ENCODE peak calls at places on chromosomes 1 and 21, in eight cellular contexts. O is pons, C is heart left ventricle, G is AG04450, T is iPS-NIHi11, D is M059J, A is GM20000, L is GM10248. R is an unnamed sample.

GRCh38 chr1:236468625-236469024 is 55.2 kb upstream of the LGALS8 start:
- DNase-seq in G (no peak), T (no peak), O (no peak), A (no peak), D (no peak), C (no peak), L (no peak), R (no peak)

GRCh38 chr1:29245261-29245660 is 8.9 kb downstream of the PTPRU start:
- DNase-seq in T (no peak), L (no peak), O (no peak), A (no peak), C (no peak), G (no peak), D (no peak), R (no peak)

GRCh38 chr1:167090289-167090942 is at the start of gene GPA33:
- DNase-seq in L (peak), C (no peak), D (no peak), G (no peak), A (peak), T (no peak), O (peak), R (no peak)

GRCh38 chr1:179822107-179822506 is 55.5 kb downstream of the TOR1AIP2 start:
- DNase-seq in C (no peak), G (no peak), A (no peak), T (no peak), L (no peak), D (no peak), O (no peak), R (no peak)

GRCh38 chr1:11178021-11179015 is 10.8 kb upstream of the ANGPTL7 start:
- DNase-seq in T (peak), L (no peak), O (no peak), D (peak), G (no peak), C (no peak), A (no peak), R (no peak)

GRCh38 chr1:205700865-205701401 is 20.6 kb upstream of the SLC45A3 start:
- DNase-seq in C (peak), A (no peak), L (no peak), T (peak), O (no peak), D (no peak), G (no peak), R (no peak)

GRCh38 chr1:241871031-241871430 is 23.0 kb downstream of the EXO1 start:
- DNase-seq in O (no peak), C (no peak), A (no peak), L (no peak), T (no peak), D (no peak), G (no peak), R (no peak)

GRCh38 chr1:23515905-23516304 is 15.1 kb downstream of the E2F2 start:
- DNase-seq in C (no peak), D (no peak), T (no peak), A (no peak), L (no peak), G (no peak), O (no peak), R (no peak)

GRCh38 chr1:110675060-110675791 is 486 bp upstream of the KCNA3 start:
- DNase-seq in L (no peak), A (no peak), D (no peak), G (no peak), T (no peak), C (no peak), O (no peak), R (no peak)

GRCh38 chr1:238111521-238111920 is 220.8 kb upstream of the ZP4 start:
- DNase-seq in A (no peak), T (no peak), D (no peak), L (no peak), O (no peak), G (no peak), C (no peak), R (no peak)

GRCh38 chr21:42614811-42615342 is 38.5 kb upstream of the PDE9A start:
- DNase-seq in L (peak), O (no peak), D (peak), A (peak), G (no peak), C (no peak), T (peak), R (no peak)

GRCh38 chr1:84758968-84759491 is 68.8 kb upstream of the SSX2IP start:
- DNase-seq in A (no peak), G (no peak), L (no peak), T (no peak), O (peak), C (no peak), D (peak), R (no peak)

GRCh38 chr1:15347182-15347581 is 62.5 kb upstream of the EFHD2 start:
- DNase-seq in A (no peak), O (no peak), G (no peak), L (no peak), T (no peak), C (no peak), D (no peak), R (no peak)

GRCh38 chr1:170537798-170538503 is 6.0 kb downstream of the GORAB start:
- DNase-seq in A (no peak), G (no peak), C (no peak), T (no peak), O (no peak), L (no peak), D (peak), R (no peak)

GRCh38 chr1:64242895-64243756 is 39.7 kb downstream of the UBE2U start:
- DNase-seq in D (peak), T (peak), C (no peak), A (no peak), G (no peak), L (no peak), O (peak), R (peak)

GRCh38 chr1:183025782-183026774 is 2.9 kb downstream of the LAMC1 start:
- DNase-seq in D (peak), C (no peak), T (no peak), A (peak), G (no peak), L (peak), O (no peak), R (no peak)

GRCh38 chr1:214901718-214902117 is 180.8 kb upstream of the KCNK2 start:
- DNase-seq in L (no peak), C (no peak), O (no peak), G (peak), T (no peak), A (no peak), D (peak), R (no peak)

GRCh38 chr1:157539568-157539967 is 12.7 kb downstream of the FCRL5 start:
- DNase-seq in A (no peak), L (no peak), C (no peak), T (no peak), G (no peak), O (no peak), D (no peak), R (no peak)

GRCh38 chr1:163182330-163182949 is 20.3 kb downstream of the RGS5 start:
- DNase-seq in A (no peak), L (no peak), O (no peak), D (no peak), C (peak), T (no peak), G (no peak), R (no peak)

GRCh38 chr21:44437696-44438431 is 17.4 kb upstream of the LRRC3 start:
- DNase-seq in O (no peak), L (no peak), D (no peak), C (no peak), A (no peak), T (no peak), G (no peak), R (no peak)

GRCh38 chr1:42035205-42035829 is 116.6 kb upstream of the HIVEP3 start:
- DNase-seq in A (peak), G (no peak), O (peak), D (peak), T (peak), L (peak), C (peak), R (peak)

GRCh38 chr1:200674838-200675587 is 5.3 kb upstream of the DDX59 start:
- DNase-seq in O (no peak), G (no peak), L (no peak), C (no peak), A (no peak), T (no peak), D (no peak), R (no peak)

GRCh38 chr1:35369922-35370671 is 101.6 kb downstream of the ZMYM4 start:
- DNase-seq in O (peak), G (peak), A (no peak), T (no peak), L (peak), D (no peak), C (peak), R (no peak)

GRCh38 chr1:84620720-84621313 is 46.6 kb upstream of the CTBS start:
- DNase-seq in L (peak), A (peak), O (peak), T (peak), C (peak), G (no peak), D (peak), R (peak)

GRCh38 chr1:27563407-27564263 is 40.3 kb downstream of the AHDC1 start:
- DNase-seq in A (no peak), C (peak), T (no peak), D (peak), G (no peak), L (no peak), O (no peak), R (no peak)

GRCh38 chr1:84164567-84165021 is 20.5 kb downstream of the PRKACB start:
- DNase-seq in C (no peak), O (peak), D (no peak), A (no peak), T (no peak), G (no peak), L (no peak), R (peak)

GRCh38 chr1:9397984-9398526 is 105.4 kb downstream of the SPSB1 start:
- DNase-seq in A (no peak), L (no peak), C (no peak), O (no peak), T (no peak), G (no peak), D (no peak), R (no peak)

GRCh38 chr1:81757398-81758020 is 43.2 kb upstream of the ADGRL2 start:
- DNase-seq in O (no peak), A (no peak), G (no peak), C (no peak), L (no peak), T (no peak), D (no peak), R (no peak)

GRCh38 chr1:229192851-229193250 is 78.1 kb upstream of the RAB4A start:
- DNase-seq in O (no peak), C (no peak), L (no peak), T (no peak), A (no peak), D (no peak), G (no peak), R (no peak)

GRCh38 chr1:117312453-117313138 is 54.7 kb upstream of the MAN1A2 start:
- DNase-seq in A (peak), C (no peak), G (peak), D (peak), T (peak), L (peak), O (no peak), R (no peak)

GRCh38 chr1:161190962-161191521 is 7.8 kb downstream of the ADAMTS4 start:
- DNase-seq in A (no peak), L (no peak), C (no peak), G (no peak), T (no peak), D (no peak), O (peak), R (no peak)

GRCh38 chr1:154546264-154547043 is 12.0 kb downstream of the UBE2Q1 start:
- DNase-seq in L (peak), C (peak), G (no peak), O (peak), D (peak), T (peak), A (peak), R (peak)

GRCh38 chr1:181033128-181033798 is 520 bp upstream of the MR1 start:
- DNase-seq in D (peak), G (no peak), C (peak), T (no peak), O (peak), A (no peak), L (no peak), R (peak)

GRCh38 chr1:29280780-29281131 is 44.4 kb downstream of the PTPRU start:
- DNase-seq in L (no peak), D (peak), A (no peak), T (no peak), G (no peak), C (no peak), O (no peak), R (no peak)

GRCh38 chr1:174671826-174672225 is 224.1 kb downstream of the GPR52 start:
- DNase-seq in T (no peak), L (no peak), G (no peak), C (no peak), D (no peak), A (no peak), O (no peak), R (no peak)

GRCh38 chr1:46421739-46422138 is 27.6 kb downstream of the FAAH start:
- DNase-seq in A (no peak), T (no peak), D (no peak), O (no peak), L (no peak), C (no peak), G (no peak), R (no peak)

GRCh38 chr1:41353744-41354143 is 7.5 kb upstream of the FOXO6 start:
- DNase-seq in A (peak), O (no peak), L (peak), G (no peak), C (peak), T (no peak), D (peak), R (no peak)

GRCh38 chr1:243734311-243734700 is 115.7 kb downstream of the AKT3 start:
- DNase-seq in G (no peak), L (no peak), O (no peak), T (no peak), D (no peak), A (no peak), C (no peak), R (no peak)